ENCODE peak calls at places on chromosomes 16 and 17, in four cellular contexts. C is left lobe of liver; Y is activated T-cell treated with anti-CD3 and anti-CD28 coated beads, Interleukin-2, amount 50 U/mL, for 4 hours; U is A549. G is an unnamed sample.

GRCh38 chr17:43927101-43927935 is 15.0 kb downstream of the PPY start:
- ATAC-seq in U (no peak), C (no peak), Y (peak), G (no peak)

GRCh38 chr16:57701759-57702371 is 7.3 kb downstream of the DRC7 start:
- ATAC-seq in Y (no peak), C (no peak), U (no peak), G (no peak)

GRCh38 chr17:50210249-50211225 is 9.1 kb upstream of the COL1A1 start:
- ATAC-seq in C (no peak), Y (no peak), U (peak), G (peak)

GRCh38 chr16:63922563-63922962 is 1199.3 kb downstream of the CDH11 start:
- ATAC-seq in C (no peak), Y (no peak), U (no peak), G (peak)

GRCh38 chr17:60163108-60163784 is 13.5 kb downstream of the CA4 start:
- ATAC-seq in C (peak), Y (no peak), U (no peak), G (no peak)

GRCh38 chr16:67657751-67658518 is 2.1 kb downstream of the ACD start:
- ATAC-seq in C (no peak), U (no peak), Y (no peak), G (no peak)

GRCh38 chr16:89473791-89474414 is 16.5 kb downstream of the ANKRD11 start:
- ATAC-seq in Y (no peak), C (peak), U (peak), G (no peak)

GRCh38 chr16:8949536-8950418 is 13.9 kb downstream of the USP7 start:
- ATAC-seq in C (no peak), Y (no peak), U (no peak), G (no peak)

GRCh38 chr17:75844530-75845057 is 390 bp upstream of the UNC13D start:
- ATAC-seq in U (peak), C (peak), Y (peak), G (peak)

GRCh38 chr17:27343294-27343693 is 49.4 kb downstream of the WSB1 start:
- ATAC-seq in Y (no peak), C (no peak), U (no peak), G (no peak)

GRCh38 chr16:79519448-79519847 is 81.1 kb downstream of the MAF start:
- ATAC-seq in C (peak), U (no peak), Y (no peak), G (no peak)

GRCh38 chr17:65743313-65743665 is 181.8 kb upstream of the AXIN2 start:
- ATAC-seq in C (no peak), Y (no peak), U (no peak), G (peak)

GRCh38 chr17:81336296-81336929 is 41.3 kb upstream of the SLC38A10 start:
- ATAC-seq in U (no peak), C (no peak), Y (no peak), G (no peak)

GRCh38 chr17:19302791-19303233 is 59.7 kb downstream of the B9D1 start:
- ATAC-seq in U (no peak), Y (no peak), C (no peak), G (no peak)

GRCh38 chr17:39963826-39964225 is 1.0 kb downstream of the GSDMA start:
- ATAC-seq in Y (peak), C (no peak), U (no peak), G (no peak)

GRCh38 chr17:41705271-41705991 is 6.7 kb upstream of the GAST start:
- ATAC-seq in C (no peak), Y (no peak), U (peak), G (peak)

GRCh38 chr17:39688475-39688835 is 598 bp upstream of the PGAP3 start:
- ATAC-seq in Y (no peak), U (no peak), C (no peak), G (no peak)

GRCh38 chr17:33628500-33629336 is 335.6 kb upstream of the ASIC2 start:
- ATAC-seq in U (no peak), C (no peak), Y (no peak), G (no peak)

GRCh38 chr17:42969006-42969581 is 4.8 kb upstream of the AARSD1 start:
- ATAC-seq in U (no peak), C (no peak), Y (no peak), G (no peak)

GRCh38 chr17:48761114-48761513 is 32.6 kb upstream of the HOXB13 start:
- ATAC-seq in U (no peak), C (no peak), Y (no peak), G (no peak)

GRCh38 chr16:2447920-2448583 is 11.9 kb upstream of the TEDC2 start:
- ATAC-seq in Y (no peak), C (no peak), U (no peak), G (no peak)

GRCh38 chr17:68766640-68767039 is 165.5 kb upstream of the FAM20A start:
- ATAC-seq in Y (no peak), U (no peak), C (no peak), G (no peak)

GRCh38 chr17:2083613-2084128 is 28.8 kb downstream of the HIC1 start:
- ATAC-seq in U (peak), Y (no peak), C (peak), G (no peak)

GRCh38 chr16:12057276-12057675 is 80.7 kb downstream of the SNX29 start:
- ATAC-seq in Y (no peak), C (no peak), U (no peak), G (no peak)

GRCh38 chr17:58369214-58370031 is 17.4 kb upstream of the SUPT4H1 start:
- ATAC-seq in Y (no peak), C (peak), U (no peak), G (no peak)